ENCODE peak calls at places on chromosomes 12 and 14, in seven cellular contexts. One of them, this sample, is unnamed. For H3K4me1, the result is how much of the 10 kb centered on the place peaks cover.

GRCh38 chr12:128267651-128268347 is 829 bp downstream of the TMEM132C start:
- DNase-seq in HCT116: no peak
- DNase-seq in SJCRH30: no peak
- DNase-seq in heart left ventricle: no peak
- DNase-seq in left ventricle myocardium inferior: no peak
- DNase-seq in A549: no peak
- DNase-seq in SJSA1: no peak
- DNase-seq in this sample: no peak

GRCh38 chr14:60812987-60813386 is 78.4 kb downstream of the MNAT1 start:
- DNase-seq in SJCRH30: no peak
- DNase-seq in SJSA1: no peak
- DNase-seq in HCT116: no peak
- DNase-seq in heart left ventricle: no peak
- DNase-seq in left ventricle myocardium inferior: no peak
- DNase-seq in A549: no peak
- DNase-seq in this sample: peak

GRCh38 chr12:111063296-111064026 is 143.1 kb upstream of the MYL2 start:
- DNase-seq in HCT116: no peak
- DNase-seq in A549: peak
- DNase-seq in SJSA1: no peak
- DNase-seq in left ventricle myocardium inferior: no peak
- DNase-seq in SJCRH30: no peak
- DNase-seq in heart left ventricle: no peak
- DNase-seq in this sample: no peak

GRCh38 chr12:121089813-121090430 is 42.8 kb upstream of the P2RX7 start:
- DNase-seq in HCT116: no peak
- DNase-seq in left ventricle myocardium inferior: no peak
- DNase-seq in SJSA1: no peak
- DNase-seq in A549: no peak
- DNase-seq in SJCRH30: no peak
- DNase-seq in heart left ventricle: no peak
- DNase-seq in this sample: no peak

GRCh38 chr12:27906658-27907473 is 65.7 kb downstream of the PTHLH start:
- DNase-seq in HCT116: no peak
- DNase-seq in A549: no peak
- DNase-seq in heart left ventricle: no peak
- DNase-seq in left ventricle myocardium inferior: no peak
- DNase-seq in SJCRH30: no peak
- DNase-seq in SJSA1: no peak
- DNase-seq in this sample: no peak

GRCh38 chr14:79834856-79835255 is 376.4 kb downstream of the DIO2 start:
- DNase-seq in heart left ventricle: no peak
- DNase-seq in HCT116: no peak
- DNase-seq in left ventricle myocardium inferior: no peak
- DNase-seq in SJCRH30: no peak
- DNase-seq in A549: no peak
- DNase-seq in SJSA1: no peak
- DNase-seq in this sample: no peak

GRCh38 chr12:96571101-96571862 is 81.9 kb downstream of the CFAP54 start:
- DNase-seq in SJCRH30: no peak
- DNase-seq in SJSA1: no peak
- DNase-seq in HCT116: no peak
- DNase-seq in A549: no peak
- DNase-seq in heart left ventricle: no peak
- DNase-seq in left ventricle myocardium inferior: no peak
- DNase-seq in this sample: no peak

GRCh38 chr14:74514471-74514932 is 20.9 kb downstream of the ISCA2 start:
- DNase-seq in A549: no peak
- DNase-seq in HCT116: no peak
- DNase-seq in heart left ventricle: peak
- DNase-seq in SJCRH30: peak
- DNase-seq in SJSA1: peak
- DNase-seq in left ventricle myocardium inferior: no peak
- DNase-seq in this sample: no peak

GRCh38 chr12:86669010-86669409 is 412.8 kb upstream of the MGAT4C start:
- DNase-seq in SJCRH30: no peak
- DNase-seq in SJSA1: no peak
- DNase-seq in heart left ventricle: no peak
- DNase-seq in A549: no peak
- DNase-seq in HCT116: no peak
- DNase-seq in left ventricle myocardium inferior: no peak
- DNase-seq in this sample: no peak

GRCh38 chr12:120225200-120225558 is 24.3 kb upstream of the RPLP0 start:
- DNase-seq in A549: no peak
- DNase-seq in SJCRH30: no peak
- DNase-seq in SJSA1: no peak
- DNase-seq in HCT116: no peak
- DNase-seq in heart left ventricle: no peak
- DNase-seq in left ventricle myocardium inferior: no peak
- DNase-seq in this sample: no peak

GRCh38 chr14:70359076-70359424 is 433 bp downstream of the COX16 start:
- DNase-seq in A549: no peak
- DNase-seq in SJCRH30: no peak
- DNase-seq in left ventricle myocardium inferior: peak
- DNase-seq in SJSA1: no peak
- DNase-seq in HCT116: no peak
- DNase-seq in heart left ventricle: no peak
- DNase-seq in this sample: no peak

GRCh38 chr12:89544730-89545184 is 18.9 kb upstream of the POC1B start:
- DNase-seq in SJCRH30: peak
- DNase-seq in heart left ventricle: peak
- DNase-seq in SJSA1: peak
- DNase-seq in left ventricle myocardium inferior: peak
- DNase-seq in A549: no peak
- DNase-seq in HCT116: no peak
- DNase-seq in this sample: peak

GRCh38 chr12:27780612-27781408 is 774 bp upstream of the MANSC4 start:
- DNase-seq in HCT116: no peak
- DNase-seq in left ventricle myocardium inferior: peak
- DNase-seq in SJCRH30: peak
- DNase-seq in heart left ventricle: peak
- DNase-seq in SJSA1: peak
- DNase-seq in A549: peak
- DNase-seq in this sample: peak

GRCh38 chr12:72966684-72967083 is 694.5 kb downstream of the TRHDE start:
- DNase-seq in heart left ventricle: no peak
- DNase-seq in SJCRH30: no peak
- DNase-seq in SJSA1: no peak
- DNase-seq in A549: no peak
- DNase-seq in HCT116: no peak
- DNase-seq in left ventricle myocardium inferior: no peak
- DNase-seq in this sample: no peak

GRCh38 chr14:55077155-55077554 is 25.7 kb downstream of the MAPK1IP1L start:
- DNase-seq in A549: no peak
- DNase-seq in SJCRH30: peak
- DNase-seq in left ventricle myocardium inferior: no peak
- DNase-seq in HCT116: peak
- DNase-seq in SJSA1: no peak
- DNase-seq in heart left ventricle: no peak
- DNase-seq in this sample: no peak

GRCh38 chr12:117472983-117473382 is 111.6 kb upstream of the NOS1 start:
- DNase-seq in A549: peak
- DNase-seq in heart left ventricle: no peak
- DNase-seq in SJSA1: no peak
- DNase-seq in SJCRH30: peak
- DNase-seq in left ventricle myocardium inferior: no peak
- DNase-seq in HCT116: peak
- DNase-seq in this sample: peak

GRCh38 chr12:81758421-81759214 is 532 bp downstream of the PPFIA2 start:
- DNase-seq in SJSA1: peak
- DNase-seq in A549: no peak
- DNase-seq in heart left ventricle: no peak
- DNase-seq in HCT116: no peak
- DNase-seq in left ventricle myocardium inferior: peak
- DNase-seq in SJCRH30: peak
- DNase-seq in this sample: peak

GRCh38 chr12:4080213-4080612 is 193.3 kb upstream of the CCND2 start:
- DNase-seq in left ventricle myocardium inferior: no peak
- DNase-seq in heart left ventricle: no peak
- DNase-seq in SJCRH30: no peak
- DNase-seq in SJSA1: no peak
- DNase-seq in HCT116: no peak
- DNase-seq in A549: no peak
- DNase-seq in this sample: no peak

GRCh38 chr14:55671641-55672040 is 91.6 kb downstream of the KTN1 start:
- DNase-seq in heart left ventricle: no peak
- DNase-seq in left ventricle myocardium inferior: no peak
- DNase-seq in A549: no peak
- DNase-seq in HCT116: no peak
- DNase-seq in SJSA1: peak
- DNase-seq in SJCRH30: no peak
- DNase-seq in this sample: no peak

GRCh38 chr14:22939684-22940083 is 10.5 kb upstream of the PRMT5 start:
- DNase-seq in left ventricle myocardium inferior: no peak
- DNase-seq in A549: no peak
- DNase-seq in heart left ventricle: no peak
- DNase-seq in SJSA1: no peak
- DNase-seq in HCT116: no peak
- DNase-seq in SJCRH30: no peak
- DNase-seq in this sample: no peak

GRCh38 chr12:127723236-127723635 is 543.7 kb upstream of the TMEM132C start:
- DNase-seq in A549: no peak
- DNase-seq in HCT116: no peak
- DNase-seq in SJSA1: no peak
- DNase-seq in left ventricle myocardium inferior: no peak
- DNase-seq in SJCRH30: peak
- DNase-seq in heart left ventricle: no peak
- DNase-seq in this sample: no peak

GRCh38 chr12:24134092-24134491 is 184.6 kb upstream of the SOX5 start:
- DNase-seq in SJCRH30: no peak
- DNase-seq in A549: no peak
- DNase-seq in SJSA1: no peak
- DNase-seq in heart left ventricle: no peak
- DNase-seq in left ventricle myocardium inferior: no peak
- DNase-seq in HCT116: no peak
- DNase-seq in this sample: no peak

GRCh38 chr12:110912263-110912662 is 8.1 kb downstream of the MYL2 start:
- DNase-seq in A549: no peak
- DNase-seq in SJSA1: no peak
- DNase-seq in HCT116: no peak
- DNase-seq in heart left ventricle: no peak
- DNase-seq in left ventricle myocardium inferior: no peak
- DNase-seq in SJCRH30: no peak
- DNase-seq in this sample: no peak

DNA sequence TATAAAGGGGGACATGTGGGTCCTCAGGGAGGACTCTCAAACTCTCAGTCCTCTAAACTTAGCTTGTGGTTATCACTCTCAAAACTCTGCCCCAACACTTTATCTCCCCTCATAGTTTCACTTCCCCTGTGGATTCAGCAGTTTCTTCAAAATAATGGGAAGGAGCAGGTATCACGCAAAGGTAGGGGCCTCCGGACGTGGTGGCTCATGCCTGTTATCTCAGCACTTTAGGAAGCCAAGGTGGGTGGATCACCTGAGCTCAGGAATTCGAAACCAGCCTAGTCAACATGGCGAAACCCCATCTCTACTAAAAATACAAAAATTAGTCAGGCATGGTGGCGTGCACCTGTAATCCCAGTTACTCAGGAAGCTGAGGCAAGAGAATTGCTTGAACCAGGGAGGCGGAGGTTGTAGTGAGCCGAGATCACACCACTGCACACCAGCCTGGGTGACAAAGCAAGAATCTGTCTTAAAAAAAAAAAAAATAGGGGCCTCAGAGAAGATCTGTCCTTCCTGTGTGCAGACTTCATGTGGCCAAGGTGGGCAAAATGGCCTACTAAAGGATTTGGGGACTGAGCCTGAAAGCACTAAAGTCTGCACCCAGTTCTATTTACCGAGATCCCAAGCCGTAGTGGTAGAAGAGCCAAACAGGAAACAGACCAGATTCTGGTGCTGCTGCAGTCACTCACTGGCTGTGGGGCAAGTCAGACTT is 6.4 kb downstream of the ITGB7 start:
- DNase-seq in A549: no peak
- DNase-seq in SJCRH30: no peak
- DNase-seq in left ventricle myocardium inferior: no peak
- DNase-seq in SJSA1: no peak
- DNase-seq in HCT116: no peak
- DNase-seq in heart left ventricle: no peak
- DNase-seq in this sample: no peak
- H3K4me3 ChIP-seq in A549: no peak
- H3K4me3 ChIP-seq in SJCRH30: no peak
- H3K4me3 ChIP-seq in left ventricle myocardium inferior: no peak
- H3K4me3 ChIP-seq in SJSA1: no peak
- H3K4me3 ChIP-seq in HCT116: no peak
- H3K4me3 ChIP-seq in heart left ventricle: no peak
- H3K4me3 ChIP-seq in this sample: no peak

DNA sequence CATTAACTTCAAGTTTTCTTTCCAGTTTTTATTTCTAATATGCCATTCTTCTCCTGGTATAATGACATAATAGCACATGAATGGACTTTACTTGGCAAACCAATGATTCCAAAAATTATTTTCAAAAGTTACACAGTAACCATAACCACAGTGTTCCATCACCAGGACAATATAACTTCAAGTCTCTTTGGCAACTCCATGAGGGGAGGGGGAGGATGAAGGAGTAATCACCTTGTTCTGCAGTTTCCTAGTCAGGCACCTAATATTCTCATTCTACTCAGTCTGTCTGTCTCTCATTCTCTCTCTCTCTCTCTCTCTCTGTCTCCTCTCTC is 66.6 kb downstream of the BTG1 start:
- DNase-seq in left ventricle myocardium inferior: no peak
- DNase-seq in SJCRH30: no peak
- DNase-seq in A549: no peak
- DNase-seq in HCT116: no peak
- DNase-seq in heart left ventricle: no peak
- DNase-seq in SJSA1: no peak
- DNase-seq in this sample: no peak
- H3K4me1 ChIP-seq in left ventricle myocardium inferior: half or more
- H3K4me1 ChIP-seq in SJCRH30: under half
- H3K4me1 ChIP-seq in A549: half or more
- H3K4me1 ChIP-seq in HCT116: under half
- H3K4me1 ChIP-seq in heart left ventricle: under half
- H3K4me1 ChIP-seq in SJSA1: half or more
- H3K4me1 ChIP-seq in this sample: under half

DNA sequence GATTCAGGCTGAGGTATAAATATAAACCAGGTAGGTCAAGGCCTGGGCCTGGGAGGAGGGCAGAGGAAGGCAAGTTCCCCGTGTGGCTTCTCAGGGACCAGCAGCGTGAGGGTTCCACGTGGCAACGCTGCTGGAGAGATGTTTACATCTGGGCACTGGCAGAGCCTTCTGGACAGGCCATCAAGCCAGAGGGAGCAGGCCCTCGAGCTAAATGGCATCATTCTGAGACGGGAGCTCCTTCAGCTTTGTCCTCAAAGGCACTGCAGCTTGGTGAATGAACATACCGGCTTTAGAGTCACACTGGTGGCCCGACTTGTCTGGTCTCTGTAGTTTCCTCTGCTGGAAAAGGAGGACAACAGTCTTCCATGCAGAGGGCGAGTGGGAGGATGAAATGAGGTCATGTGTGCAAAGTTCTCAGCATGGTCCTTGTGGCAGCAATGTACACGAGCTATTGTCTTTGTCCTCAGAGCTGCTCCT is 231.3 kb downstream of the ZFP36L1 start:
- DNase-seq in HCT116: no peak
- DNase-seq in heart left ventricle: no peak
- DNase-seq in SJSA1: no peak
- DNase-seq in A549: no peak
- DNase-seq in SJCRH30: no peak
- DNase-seq in left ventricle myocardium inferior: no peak
- DNase-seq in this sample: no peak
- H3K4me3 ChIP-seq in HCT116: no peak
- H3K4me3 ChIP-seq in heart left ventricle: no peak
- H3K4me3 ChIP-seq in SJSA1: no peak
- H3K4me3 ChIP-seq in A549: no peak
- H3K4me3 ChIP-seq in SJCRH30: no peak
- H3K4me3 ChIP-seq in left ventricle myocardium inferior: no peak
- H3K4me3 ChIP-seq in this sample: no peak

GRCh38 chr14:102316746-102317563 is 2.6 kb upstream of the ZNF839 start:
- DNase-seq in SJSA1: peak
- DNase-seq in heart left ventricle: peak
- DNase-seq in A549: peak
- DNase-seq in SJCRH30: peak
- DNase-seq in left ventricle myocardium inferior: peak
- DNase-seq in HCT116: peak
- DNase-seq in this sample: peak
- H3K4me1 ChIP-seq in SJSA1: under half
- H3K4me1 ChIP-seq in heart left ventricle: half or more
- H3K4me1 ChIP-seq in A549: under half
- H3K4me1 ChIP-seq in SJCRH30: under half
- H3K4me1 ChIP-seq in left ventricle myocardium inferior: half or more
- H3K4me1 ChIP-seq in HCT116: under half
- H3K4me1 ChIP-seq in this sample: under half